ENCODE peak calls at places on chromosomes 13 and 19, in eight cellular contexts. D, O, Y, U, S, I, E and P are unnamed samples.

GRCh38 chr13:44108345-44108858 is 228.7 kb downstream of the LACC1 start:
- DNase-seq in D (no peak), O (no peak), Y (no peak), U (peak), S (no peak), I (no peak), E (no peak), P (no peak)

GRCh38 chr13:110528911-110529310 is 32.6 kb downstream of the RAB20 start:
- DNase-seq in D (no peak), O (no peak), Y (no peak), U (no peak), S (no peak), I (no peak), E (no peak), P (no peak)

GRCh38 chr13:80850771-80851170 is 509.8 kb upstream of the SPRY2 start:
- DNase-seq in D (no peak), O (no peak), Y (no peak), U (no peak), S (no peak), I (no peak), E (no peak), P (no peak)

GRCh38 chr19:13868663-13869062 is 8.3 kb upstream of the NANOS3 start:
- DNase-seq in D (no peak), O (no peak), Y (no peak), U (no peak), S (no peak), I (no peak), E (no peak), P (no peak)

GRCh38 chr13:66805657-66806056 is 424.5 kb downstream of the PCDH9 start:
- DNase-seq in D (no peak), O (no peak), Y (no peak), U (peak), S (peak), I (no peak), E (no peak), P (no peak)

GRCh38 chr19:52226652-52227051 is 36.8 kb downstream of the PPP2R1A start:
- DNase-seq in D (no peak), O (no peak), Y (no peak), U (no peak), S (no peak), I (no peak), E (no peak), P (no peak)

GRCh38 chr13:73914119-73914518 is 220.1 kb downstream of the KLF12 start:
- DNase-seq in D (no peak), O (no peak), Y (no peak), U (peak), S (peak), I (no peak), E (no peak), P (no peak)

GRCh38 chr19:38653028-38653571 is 5.7 kb downstream of the ACTN4 start:
- DNase-seq in D (no peak), O (no peak), Y (no peak), U (peak), S (peak), I (no peak), E (no peak), P (no peak)

GRCh38 chr19:1577090-1577928 is 9.2 kb upstream of the MEX3D start:
- DNase-seq in D (no peak), O (no peak), Y (no peak), U (no peak), S (no peak), I (no peak), E (no peak), P (no peak)

GRCh38 chr13:112709825-112710783 is 20.3 kb downstream of the ATP11A start:
- DNase-seq in D (no peak), O (no peak), Y (no peak), U (no peak), S (no peak), I (no peak), E (no peak), P (no peak)

GRCh38 chr19:41700381-41701195 is 7.8 kb upstream of the CEACAM5 start:
- DNase-seq in D (no peak), O (no peak), Y (no peak), U (no peak), S (no peak), I (no peak), E (no peak), P (peak)

GRCh38 chr19:18499055-18499775 is 22.7 kb downstream of the ELL start:
- DNase-seq in D (no peak), O (no peak), Y (no peak), U (no peak), S (no peak), I (no peak), E (no peak), P (no peak)

GRCh38 chr13:25213716-25214115 is 41.6 kb upstream of the AMER2 start:
- DNase-seq in D (no peak), O (no peak), Y (no peak), U (no peak), S (no peak), I (no peak), E (no peak), P (no peak)

GRCh38 chr19:14277608-14278007 is 71.6 kb upstream of the ADGRL1 start:
- DNase-seq in D (no peak), O (no peak), Y (no peak), U (no peak), S (no peak), I (no peak), E (no peak), P (no peak)

GRCh38 chr19:41671481-41671880 is 16.6 kb downstream of the CEACAM7 start:
- DNase-seq in D (no peak), O (no peak), Y (no peak), U (no peak), S (no peak), I (no peak), E (no peak), P (no peak)

GRCh38 chr19:51531349-51532315 is at the start of gene SIGLEC6:
- DNase-seq in D (no peak), O (no peak), Y (peak), U (no peak), S (no peak), I (peak), E (no peak), P (no peak)

GRCh38 chr19:52742516-52742915 is 7.7 kb upstream of the ZNF611 start:
- DNase-seq in D (no peak), O (no peak), Y (no peak), U (no peak), S (no peak), I (no peak), E (no peak), P (no peak)